ENCODE peak calls at places on chromosome 15, in eight cellular contexts. One of them, this sample, is unnamed.

GRCh38 chr15:39586387-39587171 is 5.7 kb downstream of the THBS1 start:
- DNase-seq in GM23338: no peak
- DNase-seq in HepG2: no peak
- DNase-seq in HCT116: no peak
- DNase-seq in transverse colon: peak; percentile 28
- DNase-seq in breast epithelium: no peak
- DNase-seq in H1: no peak
- DNase-seq in upper lobe of left lung: no peak
- DNase-seq in this sample: no peak

GRCh38 chr15:100572362-100572983 is 29.5 kb downstream of the LINS1 start:
- DNase-seq in GM23338: peak; percentile 4
- DNase-seq in HepG2: no peak
- DNase-seq in HCT116: no peak
- DNase-seq in transverse colon: no peak
- DNase-seq in breast epithelium: no peak
- DNase-seq in H1: no peak
- DNase-seq in upper lobe of left lung: no peak
- DNase-seq in this sample: no peak

GRCh38 chr15:69504352-69505040 is 51.9 kb downstream of the RPLP1 start:
- DNase-seq in GM23338: no peak
- DNase-seq in HepG2: no peak
- DNase-seq in HCT116: no peak
- DNase-seq in transverse colon: no peak
- DNase-seq in breast epithelium: no peak
- DNase-seq in H1: no peak
- DNase-seq in upper lobe of left lung: no peak
- DNase-seq in this sample: no peak

GRCh38 chr15:40343512-40343911 is 2.8 kb upstream of the CCDC9B start:
- DNase-seq in GM23338: no peak
- DNase-seq in HepG2: peak; percentile 52
- DNase-seq in HCT116: no peak
- DNase-seq in transverse colon: no peak
- DNase-seq in breast epithelium: no peak
- DNase-seq in H1: no peak
- DNase-seq in upper lobe of left lung: no peak
- DNase-seq in this sample: no peak

GRCh38 chr15:48032911-48033310 is 87.9 kb upstream of the SLC24A5 start:
- DNase-seq in GM23338: no peak
- DNase-seq in HepG2: no peak
- DNase-seq in HCT116: no peak
- DNase-seq in transverse colon: no peak
- DNase-seq in breast epithelium: no peak
- DNase-seq in H1: no peak
- DNase-seq in upper lobe of left lung: no peak
- DNase-seq in this sample: no peak

GRCh38 chr15:22981336-22981840 is 1.2 kb upstream of the CYFIP1 start:
- DNase-seq in GM23338: no peak
- DNase-seq in HepG2: no peak
- DNase-seq in HCT116: no peak
- DNase-seq in transverse colon: no peak
- DNase-seq in breast epithelium: no peak
- DNase-seq in H1: no peak
- DNase-seq in upper lobe of left lung: peak; percentile 53
- DNase-seq in this sample: no peak

GRCh38 chr15:100284191-100284590 is 57.6 kb downstream of the ADAMTS17 start:
- DNase-seq in GM23338: no peak
- DNase-seq in HepG2: no peak
- DNase-seq in HCT116: no peak
- DNase-seq in transverse colon: no peak
- DNase-seq in breast epithelium: no peak
- DNase-seq in H1: no peak
- DNase-seq in upper lobe of left lung: no peak
- DNase-seq in this sample: no peak

GRCh38 chr15:101563397-101563796 is 73.9 kb upstream of the PCSK6 start:
- DNase-seq in GM23338: no peak
- DNase-seq in HepG2: no peak
- DNase-seq in HCT116: no peak
- DNase-seq in transverse colon: no peak
- DNase-seq in breast epithelium: no peak
- DNase-seq in H1: no peak
- DNase-seq in upper lobe of left lung: no peak
- DNase-seq in this sample: no peak

GRCh38 chr15:78209646-78210348 is 24.6 kb downstream of the ACSBG1 start:
- DNase-seq in GM23338: no peak
- DNase-seq in HepG2: no peak
- DNase-seq in HCT116: no peak
- DNase-seq in transverse colon: peak; percentile 64
- DNase-seq in breast epithelium: peak; percentile 49
- DNase-seq in H1: no peak
- DNase-seq in upper lobe of left lung: no peak
- DNase-seq in this sample: peak; percentile 80

GRCh38 chr15:60128000-60128376 is 123.9 kb downstream of the FOXB1 start:
- DNase-seq in GM23338: peak; percentile 64
- DNase-seq in HepG2: no peak
- DNase-seq in HCT116: no peak
- DNase-seq in transverse colon: no peak
- DNase-seq in breast epithelium: no peak
- DNase-seq in H1: no peak
- DNase-seq in upper lobe of left lung: no peak
- DNase-seq in this sample: no peak

GRCh38 chr15:31341501-31342195 is 15.0 kb downstream of the KLF13 start:
- DNase-seq in GM23338: no peak
- DNase-seq in HepG2: no peak
- DNase-seq in HCT116: no peak
- DNase-seq in transverse colon: no peak
- DNase-seq in breast epithelium: no peak
- DNase-seq in H1: no peak
- DNase-seq in upper lobe of left lung: no peak
- DNase-seq in this sample: no peak

GRCh38 chr15:51076142-51076897 is 18.4 kb downstream of the TNFAIP8L3 start:
- DNase-seq in GM23338: no peak
- DNase-seq in HepG2: no peak
- DNase-seq in HCT116: no peak
- DNase-seq in transverse colon: no peak
- DNase-seq in breast epithelium: no peak
- DNase-seq in H1: no peak
- DNase-seq in upper lobe of left lung: peak; percentile 72
- DNase-seq in this sample: no peak

GRCh38 chr15:57112178-57112577 is 193.7 kb downstream of the TCF12 start:
- DNase-seq in GM23338: peak; percentile 44
- DNase-seq in HepG2: no peak
- DNase-seq in HCT116: no peak
- DNase-seq in transverse colon: no peak
- DNase-seq in breast epithelium: no peak
- DNase-seq in H1: no peak
- DNase-seq in upper lobe of left lung: no peak
- DNase-seq in this sample: no peak

GRCh38 chr15:39786444-39787056 is 3.9 kb upstream of the FSIP1 start:
- DNase-seq in GM23338: peak; percentile 93
- DNase-seq in HepG2: peak; percentile 47
- DNase-seq in HCT116: peak; percentile 22
- DNase-seq in transverse colon: no peak
- DNase-seq in breast epithelium: no peak
- DNase-seq in H1: no peak
- DNase-seq in upper lobe of left lung: no peak
- DNase-seq in this sample: no peak

GRCh38 chr15:32844118-32844711 is 126.4 kb downstream of the GREM1 start:
- DNase-seq in GM23338: peak; percentile 60
- DNase-seq in HepG2: peak; percentile 30
- DNase-seq in HCT116: peak; percentile 40
- DNase-seq in transverse colon: no peak
- DNase-seq in breast epithelium: no peak
- DNase-seq in H1: no peak
- DNase-seq in upper lobe of left lung: no peak
- DNase-seq in this sample: no peak

GRCh38 chr15:67133026-67133425 is 67.6 kb downstream of the SMAD3 start:
- DNase-seq in GM23338: no peak
- DNase-seq in HepG2: no peak
- DNase-seq in HCT116: no peak
- DNase-seq in transverse colon: no peak
- DNase-seq in breast epithelium: no peak
- DNase-seq in H1: no peak
- DNase-seq in upper lobe of left lung: no peak
- DNase-seq in this sample: no peak

DNA sequence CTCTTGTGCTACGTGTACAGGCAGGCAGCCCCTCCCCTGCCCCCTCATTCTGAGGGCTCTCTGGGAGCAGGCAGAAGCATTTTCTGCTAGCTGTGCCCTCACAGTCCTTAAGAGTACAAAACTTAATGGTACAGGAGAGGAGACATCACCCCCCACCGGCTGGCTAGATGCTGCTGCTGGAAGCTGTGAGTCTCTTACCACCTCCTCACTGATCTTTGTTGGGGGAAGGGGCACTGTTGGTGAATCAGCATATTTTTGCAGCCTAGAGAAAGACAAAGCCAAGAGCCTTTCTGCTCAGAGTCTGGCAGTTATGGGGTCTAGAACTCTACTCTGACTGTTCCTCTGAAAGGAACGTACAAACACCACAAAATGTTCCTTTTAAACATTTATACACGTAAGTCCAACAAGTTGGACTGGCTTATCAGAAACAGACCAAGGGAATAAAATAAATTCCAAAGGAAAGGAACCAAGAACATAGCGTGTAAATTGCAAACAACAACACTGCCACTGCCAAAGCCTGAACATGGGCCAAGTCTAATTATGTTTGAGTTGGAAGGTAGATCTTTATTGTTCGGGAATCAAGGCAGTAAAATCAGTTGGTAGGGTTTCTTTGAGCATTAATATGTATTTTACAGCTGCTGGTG is 27.2 kb downstream of the CLK3 start:
- DNase-seq in GM23338: peak; percentile 62
- DNase-seq in HepG2: no peak
- DNase-seq in HCT116: no peak
- DNase-seq in transverse colon: peak; percentile 44
- DNase-seq in breast epithelium: no peak
- DNase-seq in H1: no peak
- DNase-seq in upper lobe of left lung: no peak
- DNase-seq in this sample: peak; percentile 61
- H3K4me3 ChIP-seq in GM23338: peak overlapping the region; percentile 21
- H3K4me3 ChIP-seq in HepG2: no peak overlapping the region
- H3K4me3 ChIP-seq in HCT116: no peak overlapping the region
- H3K4me3 ChIP-seq in transverse colon: no peak overlapping the region
- H3K4me3 ChIP-seq in breast epithelium: no peak overlapping the region
- H3K4me3 ChIP-seq in H1: no peak overlapping the region
- H3K4me3 ChIP-seq in upper lobe of left lung: no peak overlapping the region
- H3K4me3 ChIP-seq in this sample: no peak overlapping the region

GRCh38 chr15:42137461-42138261 is 18.8 kb downstream of the PLA2G4F start:
- DNase-seq in GM23338: peak; percentile 88
- DNase-seq in HepG2: peak; percentile 48
- DNase-seq in HCT116: peak; percentile 57
- DNase-seq in transverse colon: no peak
- DNase-seq in breast epithelium: no peak
- DNase-seq in H1: no peak
- DNase-seq in upper lobe of left lung: no peak
- DNase-seq in this sample: peak; percentile 25
- TF ChIP-seq POLR2AphosphoS5 in GM23338: no peak
- TF ChIP-seq POLR2AphosphoS5 in HepG2: no peak
- TF ChIP-seq POLR2AphosphoS5 in HCT116: no peak
- TF ChIP-seq POLR2AphosphoS5 in transverse colon: no peak
- TF ChIP-seq POLR2AphosphoS5 in breast epithelium: no peak
- TF ChIP-seq POLR2AphosphoS5 in H1: no peak
- TF ChIP-seq POLR2AphosphoS5 in upper lobe of left lung: no peak
- TF ChIP-seq POLR2AphosphoS5 in this sample: no peak

DNA sequence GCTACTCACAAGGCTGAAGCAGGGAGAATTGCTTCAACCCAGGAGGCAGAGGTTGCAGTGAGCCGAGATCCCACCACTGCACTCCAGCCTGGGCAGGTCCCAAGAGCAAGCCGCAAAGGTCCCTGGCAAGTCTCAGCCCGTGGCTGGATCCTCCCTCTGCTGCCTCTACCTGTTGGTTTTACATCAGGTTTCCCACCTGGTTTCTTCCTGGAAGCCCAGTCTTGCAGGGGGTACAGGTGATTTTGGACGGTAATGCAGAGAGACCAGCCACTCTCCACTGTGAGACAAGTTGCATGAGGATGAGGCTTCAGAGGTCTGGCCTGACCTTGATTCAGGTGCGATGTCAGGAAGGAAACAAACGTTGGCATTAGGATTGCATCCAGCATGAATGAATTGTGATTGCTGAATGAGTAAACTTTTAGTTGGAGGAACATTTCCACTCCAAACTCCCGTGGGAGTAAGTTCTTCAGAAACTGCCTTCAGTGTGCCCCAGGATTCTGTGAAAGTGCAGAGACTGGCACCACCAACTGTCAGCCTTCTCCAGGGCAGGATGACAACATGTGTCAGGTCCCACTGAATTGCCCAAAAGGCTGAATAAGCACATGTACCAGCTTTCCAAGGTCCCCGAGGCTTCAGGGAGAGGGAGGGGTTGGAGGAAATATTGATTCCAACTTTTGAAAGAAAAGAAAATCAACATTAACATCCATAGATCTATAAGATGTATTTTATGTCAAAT is 189.4 kb downstream of the TJP1 start:
- DNase-seq in GM23338: no peak
- DNase-seq in HepG2: no peak
- DNase-seq in HCT116: no peak
- DNase-seq in transverse colon: no peak
- DNase-seq in breast epithelium: no peak
- DNase-seq in H1: no peak
- DNase-seq in upper lobe of left lung: no peak
- DNase-seq in this sample: no peak
- H3K27ac ChIP-seq in GM23338: no peak overlapping the region
- H3K27ac ChIP-seq in HepG2: no peak overlapping the region
- H3K27ac ChIP-seq in HCT116: no peak overlapping the region
- H3K27ac ChIP-seq in transverse colon: no peak overlapping the region
- H3K27ac ChIP-seq in breast epithelium: no peak overlapping the region
- H3K27ac ChIP-seq in H1: no peak overlapping the region
- H3K27ac ChIP-seq in upper lobe of left lung: no peak overlapping the region
- H3K27ac ChIP-seq in this sample: no peak overlapping the region

DNA sequence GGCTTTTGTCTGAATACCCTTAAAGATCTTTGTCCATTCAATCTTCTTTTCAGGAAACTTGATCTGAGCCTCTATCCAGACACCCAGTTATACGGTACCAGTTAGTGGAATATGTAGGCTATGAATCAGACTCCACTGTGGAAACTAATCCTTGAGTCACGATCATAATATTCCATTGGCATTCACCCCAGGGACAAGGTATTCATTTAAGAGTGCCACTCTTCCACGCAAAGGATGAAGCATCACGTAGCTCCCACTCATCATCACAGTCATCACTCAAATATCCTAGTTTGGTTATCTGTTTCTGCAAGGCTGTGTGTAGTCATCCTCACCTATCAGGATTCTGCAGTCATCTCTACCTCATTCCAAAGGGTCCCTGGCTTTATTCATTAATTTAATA is 85.6 kb downstream of the NEDD4 start:
- DNase-seq in GM23338: no peak
- DNase-seq in HepG2: no peak
- DNase-seq in HCT116: peak; percentile 86
- DNase-seq in transverse colon: no peak
- DNase-seq in breast epithelium: no peak
- DNase-seq in H1: no peak
- DNase-seq in upper lobe of left lung: no peak
- DNase-seq in this sample: no peak
- H3K4me3 ChIP-seq in GM23338: no peak overlapping the region
- H3K4me3 ChIP-seq in HepG2: no peak overlapping the region
- H3K4me3 ChIP-seq in HCT116: peak overlapping the region; percentile 27
- H3K4me3 ChIP-seq in transverse colon: no peak overlapping the region
- H3K4me3 ChIP-seq in breast epithelium: no peak overlapping the region
- H3K4me3 ChIP-seq in H1: no peak overlapping the region
- H3K4me3 ChIP-seq in upper lobe of left lung: no peak overlapping the region
- H3K4me3 ChIP-seq in this sample: no peak overlapping the region

GRCh38 chr15:83410532-83410931 is 36.6 kb upstream of the SH3GL3 start:
- DNase-seq in GM23338: no peak
- DNase-seq in HepG2: no peak
- DNase-seq in HCT116: no peak
- DNase-seq in transverse colon: no peak
- DNase-seq in breast epithelium: no peak
- DNase-seq in H1: no peak
- DNase-seq in upper lobe of left lung: no peak
- DNase-seq in this sample: no peak

GRCh38 chr15:83413054-83413719 is 34.0 kb upstream of the SH3GL3 start:
- DNase-seq in GM23338: no peak
- DNase-seq in HepG2: no peak
- DNase-seq in HCT116: no peak
- DNase-seq in transverse colon: no peak
- DNase-seq in breast epithelium: no peak
- DNase-seq in H1: no peak
- DNase-seq in upper lobe of left lung: no peak
- DNase-seq in this sample: no peak
- TF ChIP-seq POLR2AphosphoS5 in GM23338: no peak
- TF ChIP-seq POLR2AphosphoS5 in HepG2: no peak
- TF ChIP-seq POLR2AphosphoS5 in HCT116: no peak
- TF ChIP-seq POLR2AphosphoS5 in transverse colon: no peak
- TF ChIP-seq POLR2AphosphoS5 in breast epithelium: no peak
- TF ChIP-seq POLR2AphosphoS5 in H1: no peak
- TF ChIP-seq POLR2AphosphoS5 in upper lobe of left lung: no peak
- TF ChIP-seq POLR2AphosphoS5 in this sample: no peak

This sample was measured in stomach.